ENCODE peak calls at places on chromosomes 7 and 10, in six cellular contexts. U, E, Q, H, V and A are unnamed samples.

GRCh38 chr7:47968852-47969774 is 10.3 kb downstream of the HUS1 start:
- DNase-seq in U (peak; percentile 65), E (peak; percentile 69), Q (peak; percentile 44), H (no peak), V (peak; percentile 53), A (no peak)

GRCh38 chr7:150992833-150993302 is 2.1 kb downstream of the NOS3 start:
- DNase-seq in U (no peak), E (no peak), Q (peak; percentile 10), H (no peak), V (no peak), A (no peak)

GRCh38 chr10:62054408-62054807 is 152.9 kb downstream of the ARID5B start:
- DNase-seq in U (no peak), E (no peak), Q (no peak), H (no peak), V (no peak), A (no peak)

GRCh38 chr7:22406715-22407114 is 49.8 kb upstream of the RAPGEF5 start:
- DNase-seq in U (no peak), E (no peak), Q (no peak), H (no peak), V (no peak), A (no peak)

GRCh38 chr7:117993377-117994003 is 120.2 kb upstream of the CTTNBP2 start:
- DNase-seq in U (peak; percentile 6), E (peak; percentile 65), Q (peak; percentile 62), H (no peak), V (peak; percentile 24), A (no peak)

GRCh38 chr7:150417239-150417638 is 33.2 kb upstream of the GIMAP8 start:
- DNase-seq in U (no peak), E (no peak), Q (no peak), H (no peak), V (no peak), A (peak; percentile 24)

GRCh38 chr10:13161267-13162012 is at the start of gene MCM10:
- DNase-seq in U (peak; percentile 99), E (peak; percentile 96), Q (peak; percentile 97), H (peak; percentile 86), V (peak; percentile 99), A (peak; percentile 99)

GRCh38 chr10:100930368-100930767 is 17.6 kb downstream of the SLF2 start:
- DNase-seq in U (peak; percentile 5), E (no peak), Q (no peak), H (no peak), V (no peak), A (no peak)

GRCh38 chr7:11706666-11707605 is 125.1 kb downstream of the THSD7A start:
- DNase-seq in U (no peak), E (peak; percentile 65), Q (peak; percentile 85), H (no peak), V (peak; percentile 32), A (no peak)

GRCh38 chr10:71486465-71487114 is 89.9 kb downstream of the CDH23 start:
- DNase-seq in U (peak; percentile 62), E (peak; percentile 50), Q (peak; percentile 22), H (no peak), V (no peak), A (peak; percentile 72)

GRCh38 chr7:46850563-46851325 is 731.2 kb downstream of the TNS3 start:
- DNase-seq in U (peak; percentile 27), E (no peak), Q (no peak), H (no peak), V (no peak), A (no peak)

GRCh38 chr7:139034855-139035587 is 821 bp downstream of the ZC3HAV1L start:
- DNase-seq in U (no peak), E (peak; percentile 16), Q (no peak), H (no peak), V (no peak), A (peak; percentile 41)